ENCODE peak calls at places on chromosomes 6 and 20, in nine cellular contexts. A is bronchial epithelial cell, X is aorta, H is cardiac muscle cell, K is stomach, E is MM.1S, V is psoas muscle, O is tibial artery, U is trophoblast cell. J is an unnamed sample. For H3K27me3 and H3K36me3, the result is how much of the 10 kb centered on the place peaks cover.

GRCh38 chr6:117483645-117484016 is 1.2 kb downstream of the DCBLD1 start:
- DNase-seq in A (peak), X (no peak), H (peak), K (no peak), E (peak), V (no peak), O (no peak), U (peak), J (no peak)

GRCh38 chr6:32427218-32427617 is 12.5 kb upstream of the HLA-DRA start:
- DNase-seq in A (no peak), X (no peak), H (no peak), K (no peak), E (no peak), V (no peak), O (no peak), U (no peak), J (no peak)

GRCh38 chr20:36591854-36592641 is 13.5 kb upstream of the RAB5IF start:
- DNase-seq in A (peak), X (no peak), H (peak), K (no peak), E (no peak), V (no peak), O (no peak), U (peak), J (no peak)

GRCh38 chr6:20712011-20712410 is 177.8 kb downstream of the CDKAL1 start:
- DNase-seq in A (peak), X (no peak), H (no peak), K (no peak), E (no peak), V (no peak), O (no peak), U (no peak), J (no peak)

GRCh38 chr6:47787620-47788497 is 6.0 kb downstream of the OPN5 start:
- DNase-seq in A (peak), X (peak), H (peak), K (peak), E (peak), V (peak), O (no peak), U (peak), J (peak)

GRCh38 chr6:148608211-148608951 is 138.4 kb upstream of the UST start:
- DNase-seq in A (peak), X (no peak), H (no peak), K (no peak), E (no peak), V (no peak), O (no peak), U (peak), J (no peak)

GRCh38 chr20:31708839-31709534 is 13.7 kb downstream of the BCL2L1 start:
- DNase-seq in A (no peak), X (no peak), H (no peak), K (peak), E (peak), V (no peak), O (no peak), U (no peak), J (no peak)

GRCh38 chr6:140774080-140774505 is 1358.6 kb upstream of the GJE1 start:
- DNase-seq in A (peak), X (no peak), H (peak), K (no peak), E (peak), V (no peak), O (no peak), U (peak), J (peak)

GRCh38 chr20:43721429-43722152 is 5.2 kb downstream of the GTSF1L start:
- DNase-seq in A (peak), X (no peak), H (peak), K (no peak), E (no peak), V (no peak), O (no peak), U (no peak), J (no peak)

GRCh38 chr6:83258517-83258916 is 65.4 kb downstream of the RWDD2A start:
- DNase-seq in A (no peak), X (no peak), H (peak), K (no peak), E (no peak), V (no peak), O (no peak), U (no peak), J (no peak)

GRCh38 chr20:32109392-32110172 is at the start of gene TM9SF4:
- DNase-seq in A (peak), X (peak), H (peak), K (peak), E (peak), V (peak), O (peak), U (peak), J (peak)

GRCh38 chr6:30988209-30988825 is 4.8 kb downstream of the MUC21 start:
- DNase-seq in A (peak), X (no peak), H (no peak), K (peak), E (no peak), V (no peak), O (no peak), U (peak), J (no peak)

GRCh38 chr6:1311400-1312192 is at the start of gene FOXQ1:
- DNase-seq in A (peak), X (no peak), H (peak), K (peak), E (peak), V (peak), O (no peak), U (peak), J (peak)

GRCh38 chr20:22379472-22379871 is 204.9 kb downstream of the FOXA2 start:
- DNase-seq in A (peak), X (no peak), H (no peak), K (no peak), E (no peak), V (no peak), O (no peak), U (no peak), J (peak)

GRCh38 chr20:55586626-55587025 is 418.7 kb downstream of the CBLN4 start:
- DNase-seq in A (no peak), X (no peak), H (no peak), K (no peak), E (no peak), V (no peak), O (no peak), U (no peak), J (no peak)

GRCh38 chr6:136408205-136408604 is 118.6 kb upstream of the BCLAF1 start:
- DNase-seq in A (peak), X (no peak), H (no peak), K (no peak), E (no peak), V (no peak), O (no peak), U (peak), J (no peak)

GRCh38 chr6:53845290-53846073 is 50.7 kb downstream of the LRRC1 start:
- DNase-seq in A (no peak), X (no peak), H (no peak), K (no peak), E (no peak), V (no peak), O (no peak), U (no peak), J (no peak)

GRCh38 chr6:125312478-125312877 is 10.7 kb upstream of the HDDC2 start:
- DNase-seq in A (no peak), X (no peak), H (peak), K (peak), E (no peak), V (no peak), O (no peak), U (no peak), J (peak)

GRCh38 chr6:161406633-161407032 is 132.8 kb upstream of the AGPAT4 start:
- DNase-seq in A (peak), X (no peak), H (no peak), K (no peak), E (no peak), V (no peak), O (no peak), U (no peak), J (peak)

GRCh38 chr6:128929869-128930268 is 46.9 kb downstream of the LAMA2 start:
- DNase-seq in A (no peak), X (no peak), H (no peak), K (no peak), E (no peak), V (peak), O (no peak), U (peak), J (no peak)

GRCh38 chr6:71406871-71407860 is 118.6 kb downstream of the OGFRL1 start:
- DNase-seq in A (no peak), X (no peak), H (no peak), K (no peak), E (no peak), V (no peak), O (no peak), U (peak), J (peak)

GRCh38 chr20:23298155-23298554 is 52.4 kb upstream of the NXT1 start:
- DNase-seq in A (peak), X (no peak), H (no peak), K (no peak), E (no peak), V (no peak), O (no peak), U (no peak), J (no peak)

GRCh38 chr6:97160280-97160679 is 122.7 kb downstream of the MMS22L start:
- DNase-seq in A (no peak), X (no peak), H (no peak), K (no peak), E (no peak), V (no peak), O (no peak), U (no peak), J (no peak)

GRCh38 chr20:64037498-64038213 is 1.7 kb downstream of the C20orf204 start:
- DNase-seq in A (no peak), X (no peak), H (no peak), K (no peak), E (no peak), V (no peak), O (no peak), U (no peak), J (no peak)

GRCh38 chr6:169269180-169270076 is 15.8 kb upstream of the THBS2 start:
- DNase-seq in A (peak), X (peak), H (no peak), K (no peak), E (no peak), V (peak), O (peak), U (no peak), J (no peak)

GRCh38 chr6:130708338-130708737 is 118.9 kb upstream of the SMLR1 start:
- DNase-seq in A (peak), X (no peak), H (no peak), K (no peak), E (no peak), V (no peak), O (no peak), U (peak), J (peak)

GRCh38 chr6:47041741-47042140 is 391 bp downstream of the ADGRF1 start:
- DNase-seq in A (no peak), X (no peak), H (no peak), K (no peak), E (no peak), V (no peak), O (no peak), U (no peak), J (no peak)

GRCh38 chr6:140434761-140435160 is 1060.3 kb upstream of the CITED2 start:
- DNase-seq in A (peak), X (no peak), H (no peak), K (no peak), E (no peak), V (no peak), O (no peak), U (no peak), J (no peak)

GRCh38 chr20:61015602-61016001 is 236.5 kb upstream of the CDH4 start:
- DNase-seq in A (no peak), X (no peak), H (no peak), K (no peak), E (no peak), V (no peak), O (no peak), U (no peak), J (no peak)

GRCh38 chr20:48107560-48107959 is 322.3 kb upstream of the SULF2 start:
- DNase-seq in A (no peak), X (no peak), H (no peak), K (no peak), E (no peak), V (no peak), O (no peak), U (peak), J (peak)

GRCh38 chr20:1819311-1820136 is 75.7 kb upstream of the SIRPA start:
- DNase-seq in A (no peak), X (peak), H (no peak), K (no peak), E (no peak), V (no peak), O (peak), U (no peak), J (no peak)

GRCh38 chr6:131678401-131678800 is 22.8 kb downstream of the OR2A4 start:
- DNase-seq in A (no peak), X (no peak), H (no peak), K (no peak), E (no peak), V (no peak), O (no peak), U (peak), J (no peak)

GRCh38 chr6:53103993-53104675 is 38.9 kb downstream of the FBXO9 start:
- DNase-seq in A (peak), X (no peak), H (peak), K (no peak), E (peak), V (no peak), O (no peak), U (peak), J (no peak)

GRCh38 chr6:151807513-151808330 is at the start of gene ESR1:
- DNase-seq in A (peak), X (peak), H (peak), K (peak), E (peak), V (peak), O (peak), U (no peak), J (peak)

GRCh38 chr6:63740709-63741108 is 105.1 kb downstream of the PHF3 start:
- DNase-seq in A (peak), X (no peak), H (no peak), K (no peak), E (no peak), V (no peak), O (no peak), U (no peak), J (no peak)

GRCh38 chr6:83536034-83536646 is 23.8 kb downstream of the PRSS35 start:
- DNase-seq in A (peak), X (peak), H (peak), K (peak), E (peak), V (no peak), O (peak), U (peak), J (peak)

GRCh38 chr6:35668096-35668495 is 20.6 kb downstream of the FKBP5 start:
- DNase-seq in A (no peak), X (no peak), H (no peak), K (no peak), E (no peak), V (peak), O (no peak), U (no peak), J (no peak)

GRCh38 chr6:107740496-107741190 is 83.5 kb downstream of the SCML4 start:
- DNase-seq in A (no peak), X (no peak), H (no peak), K (no peak), E (peak), V (no peak), O (no peak), U (no peak), J (no peak)

GRCh38 chr6:40997256-40997957 is 41.6 kb downstream of the UNC5CL start:
- DNase-seq in A (peak), X (no peak), H (peak), K (peak), E (no peak), V (no peak), O (no peak), U (peak), J (peak)

GRCh38 chr6:27472182-27472616 is 706 bp downstream of the ZNF184 start:
- DNase-seq in A (peak), X (peak), H (peak), K (no peak), E (peak), V (peak), O (peak), U (peak), J (peak)

GRCh38 chr6:27470023-27470422 is 2.9 kb downstream of the ZNF184 start:
- DNase-seq in A (no peak), X (no peak), H (no peak), K (no peak), E (no peak), V (no peak), O (no peak), U (no peak), J (no peak)

GRCh38 chr6:27472617-27473400 is at the start of gene ZNF184:
- DNase-seq in A (peak), X (peak), H (peak), K (peak), E (peak), V (peak), O (peak), U (peak), J (peak)

GRCh38 chr6:27474172-27474465 is 1.2 kb upstream of the ZNF184 start:
- DNase-seq in A (no peak), X (no peak), H (no peak), K (no peak), E (no peak), V (no peak), O (no peak), U (peak), J (no peak)

GRCh38 chr6:27471365-27472115 is 1.4 kb downstream of the ZNF184 start:
- DNase-seq in A (no peak), X (no peak), H (no peak), K (no peak), E (no peak), V (no peak), O (no peak), U (no peak), J (no peak)
- H3K4me3 ChIP-seq in A (peak), X (peak), H (peak), K (peak), E (peak), V (peak), O (peak), U (no peak), J (peak)

DNA sequence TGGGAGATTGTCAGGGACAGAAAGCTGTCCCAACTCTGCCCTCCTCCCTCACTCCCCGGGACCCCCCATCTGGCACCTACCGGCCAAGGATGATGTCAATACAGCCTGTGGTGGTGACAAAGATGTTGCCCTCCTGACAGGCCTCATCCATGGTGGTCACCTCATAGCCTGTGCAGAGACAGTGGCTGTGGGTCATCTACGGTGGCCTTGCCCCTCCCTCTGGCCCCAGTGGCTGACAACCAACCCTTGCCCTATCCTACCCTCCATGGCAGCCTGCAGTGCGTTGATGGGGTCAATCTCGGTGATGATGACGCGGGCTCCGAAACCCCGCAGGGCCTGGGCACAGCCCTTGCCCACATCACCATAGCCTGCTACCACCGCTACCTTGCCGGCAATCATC is 12.7 kb downstream of the AHCY start:
- DNase-seq in A (no peak), X (no peak), H (no peak), K (no peak), E (no peak), V (no peak), O (no peak), U (no peak), J (no peak)
- H3K27me3 ChIP-seq in A (under half), X (under half), H (under half), K (under half), E (under half), V (under half), O (under half), U (under half), J (under half)

GRCh38 chr20:62321978-62322377 is 19.2 kb downstream of the ADRM1 start:
- DNase-seq in A (no peak), X (no peak), H (no peak), K (no peak), E (no peak), V (no peak), O (no peak), U (no peak), J (no peak)
- H3K36me3 ChIP-seq in A (under half), X (under half), H (under half), K (half or more), E (under half), V (under half), O (half or more), U (half or more), J (under half)

GRCh38 chr20:17965042-17965697 is 3.4 kb downstream of the SNX5 start:
- DNase-seq in A (no peak), X (no peak), H (no peak), K (no peak), E (no peak), V (no peak), O (no peak), U (no peak), J (no peak)

GRCh38 chr20:17963114-17963897 is 5.3 kb downstream of the SNX5 start:
- DNase-seq in A (no peak), X (no peak), H (no peak), K (no peak), E (no peak), V (no peak), O (no peak), U (no peak), J (no peak)

GRCh38 chr20:17964632-17965031 is 4.0 kb downstream of the SNX5 start:
- DNase-seq in A (no peak), X (no peak), H (no peak), K (no peak), E (no peak), V (no peak), O (no peak), U (no peak), J (no peak)

GRCh38 chr20:17961600-17961965 is 7.0 kb downstream of the SNX5 start:
- DNase-seq in A (no peak), X (no peak), H (no peak), K (no peak), E (no peak), V (no peak), O (no peak), U (no peak), J (no peak)

DNA sequence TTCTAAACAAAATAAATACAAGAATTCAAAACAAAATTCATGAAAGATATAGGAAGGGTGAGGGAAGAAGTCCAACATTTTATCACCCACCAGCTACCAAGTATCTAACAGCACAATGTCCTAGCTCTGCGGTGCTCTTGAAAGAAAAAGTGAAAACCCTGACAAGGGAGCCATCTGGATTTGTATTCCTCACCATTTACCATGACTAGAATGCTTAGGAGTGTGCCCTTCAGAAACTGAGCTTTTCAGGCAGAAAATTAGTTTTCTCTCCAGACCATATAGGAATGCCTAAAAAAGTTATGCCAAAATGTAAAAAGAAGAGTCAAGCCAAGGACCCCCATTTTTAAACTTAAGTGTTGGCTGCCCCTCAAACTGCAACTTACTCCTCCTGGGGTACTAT is 4.5 kb downstream of the SNX5 start:
- DNase-seq in A (no peak), X (no peak), H (no peak), K (no peak), E (no peak), V (no peak), O (no peak), U (no peak), J (no peak)
- H3K4me3 ChIP-seq in A (no peak), X (no peak), H (no peak), K (no peak), E (no peak), V (no peak), O (no peak), U (no peak), J (peak)